ENCODE peak calls at places on chromosome 6, in four cellular contexts. X is WTC11, T is H1, K is SK-N-SH. D is an unnamed sample.

GRCh38 chr6:18186033-18186432 is 30.8 kb downstream of the KDM1B start:
- DNase-seq in K (no peak), X (no peak), T (no peak), D (no peak)

GRCh38 chr6:158879180-158879579 is 60.0 kb upstream of the EZR start:
- DNase-seq in T (no peak), K (no peak), X (no peak), D (no peak)

GRCh38 chr6:169868458-169868857 is 117.0 kb downstream of the ERMARD start:
- DNase-seq in X (no peak), K (no peak), T (peak; percentile 41), D (no peak)

GRCh38 chr6:105326838-105327745 is 75.8 kb downstream of the PREP start:
- DNase-seq in T (no peak), X (no peak), K (no peak), D (no peak)

GRCh38 chr6:108029226-108029921 is 45.2 kb downstream of the OSTM1 start:
- DNase-seq in T (no peak), K (peak; percentile 16), X (no peak), D (no peak)

GRCh38 chr6:1872649-1873131 is 263.0 kb downstream of the FOXC1 start:
- DNase-seq in K (peak; percentile 52), T (no peak), X (peak; percentile 33), D (no peak)

GRCh38 chr6:166004491-166005275 is 163.0 kb downstream of the TBXT start:
- DNase-seq in K (no peak), T (no peak), X (no peak), D (no peak)

GRCh38 chr6:38404355-38404754 is 235.4 kb downstream of the BTBD9 start:
- DNase-seq in X (no peak), K (no peak), T (no peak), D (no peak)

GRCh38 chr6:3385660-3386151 is 71.1 kb downstream of the SLC22A23 start:
- DNase-seq in X (no peak), K (no peak), T (no peak), D (no peak)

GRCh38 chr6:149235130-149235561 is 82.4 kb upstream of the TAB2 start:
- DNase-seq in T (no peak), K (no peak), X (no peak), D (no peak)

GRCh38 chr6:95489185-95489863 is 88.0 kb upstream of the MANEA start:
- DNase-seq in K (no peak), X (no peak), T (no peak), D (no peak)

GRCh38 chr6:31969712-31970603 is 2.0 kb downstream of the DXO start:
- DNase-seq in T (no peak), X (no peak), K (no peak), D (peak; percentile 87)

GRCh38 chr6:135506270-135506997 is 8.9 kb upstream of the AHI1 start:
- DNase-seq in X (no peak), T (no peak), K (peak; percentile 25), D (peak; percentile 55)

GRCh38 chr6:141675957-141676356 is 456.8 kb upstream of the GJE1 start:
- DNase-seq in T (no peak), K (no peak), X (no peak), D (no peak)

GRCh38 chr6:141682391-141682790 is 450.3 kb upstream of the GJE1 start:
- DNase-seq in X (no peak), T (no peak), K (no peak), D (no peak)

DNA sequence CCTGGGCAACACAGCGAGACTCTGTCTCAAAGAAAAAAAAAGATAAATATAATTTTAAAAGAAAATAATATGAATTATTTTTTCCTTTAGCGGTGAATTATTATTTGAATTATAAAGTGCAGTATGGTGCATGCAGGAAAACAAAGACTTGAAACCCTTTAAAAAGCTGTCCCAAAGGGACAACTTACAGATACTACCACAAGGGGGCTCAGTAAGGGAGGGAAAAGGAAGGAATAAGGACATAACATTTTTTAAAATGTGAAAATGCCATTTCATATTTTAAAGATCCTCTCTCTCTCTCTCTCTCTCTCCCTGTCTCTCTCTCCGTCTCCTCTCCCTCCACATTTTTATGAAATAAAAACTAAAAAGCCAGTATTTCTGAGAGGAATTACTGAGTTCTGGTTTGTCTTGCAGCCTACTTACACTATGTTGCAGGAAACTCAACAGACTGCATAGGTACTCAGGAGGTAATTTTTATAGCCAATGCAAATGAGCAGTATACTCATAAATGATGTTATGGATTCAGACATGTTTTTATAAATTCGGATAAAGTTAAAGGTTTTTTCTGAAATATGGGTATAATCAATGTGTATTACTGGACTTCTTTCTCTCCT is 455.0 kb upstream of the GJE1 start:
- DNase-seq in K (peak; percentile 4), T (no peak), X (no peak), D (no peak)
- TF ChIP-seq TEAD4 in K (no peak), T (no peak), X (no peak), D (no peak)

DNA sequence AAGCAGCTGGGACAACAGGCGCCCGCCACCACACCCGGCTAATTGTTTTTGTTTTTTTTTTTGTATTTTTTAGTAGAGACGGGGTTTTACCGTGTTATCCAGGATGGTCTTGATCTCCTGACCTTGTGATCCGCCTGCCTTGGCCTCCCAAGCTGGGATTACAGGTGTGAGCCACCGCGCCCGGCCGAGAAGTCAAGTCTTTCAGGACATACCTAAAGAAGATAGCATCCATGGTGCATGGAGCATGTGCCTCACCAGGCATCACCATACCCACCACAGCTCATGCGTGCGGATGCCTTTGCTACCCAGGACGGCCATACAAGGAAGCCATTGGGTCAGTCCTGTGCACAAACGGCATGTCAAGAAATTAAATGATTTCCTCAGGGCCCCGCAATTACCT is 60.8 kb downstream of the DACT2 start:
- DNase-seq in T (no peak), K (no peak), X (no peak), D (no peak)
- TF ChIP-seq TEAD4 in T (no peak), K (no peak), X (no peak), D (no peak)

GRCh38 chr6:11439017-11439420 is 98.5 kb upstream of the TMEM170B start:
- DNase-seq in K (no peak), X (no peak), T (no peak), D (no peak)
- TF ChIP-seq TEAD4 in K (no peak), X (no peak), T (no peak), D (no peak)

GRCh38 chr6:40341726-40342125 is 245.4 kb downstream of the LRFN2 start:
- DNase-seq in K (no peak), X (no peak), T (no peak), D (no peak)
- TF ChIP-seq TEAD4 in K (no peak), X (no peak), T (no peak), D (no peak)

DNA sequence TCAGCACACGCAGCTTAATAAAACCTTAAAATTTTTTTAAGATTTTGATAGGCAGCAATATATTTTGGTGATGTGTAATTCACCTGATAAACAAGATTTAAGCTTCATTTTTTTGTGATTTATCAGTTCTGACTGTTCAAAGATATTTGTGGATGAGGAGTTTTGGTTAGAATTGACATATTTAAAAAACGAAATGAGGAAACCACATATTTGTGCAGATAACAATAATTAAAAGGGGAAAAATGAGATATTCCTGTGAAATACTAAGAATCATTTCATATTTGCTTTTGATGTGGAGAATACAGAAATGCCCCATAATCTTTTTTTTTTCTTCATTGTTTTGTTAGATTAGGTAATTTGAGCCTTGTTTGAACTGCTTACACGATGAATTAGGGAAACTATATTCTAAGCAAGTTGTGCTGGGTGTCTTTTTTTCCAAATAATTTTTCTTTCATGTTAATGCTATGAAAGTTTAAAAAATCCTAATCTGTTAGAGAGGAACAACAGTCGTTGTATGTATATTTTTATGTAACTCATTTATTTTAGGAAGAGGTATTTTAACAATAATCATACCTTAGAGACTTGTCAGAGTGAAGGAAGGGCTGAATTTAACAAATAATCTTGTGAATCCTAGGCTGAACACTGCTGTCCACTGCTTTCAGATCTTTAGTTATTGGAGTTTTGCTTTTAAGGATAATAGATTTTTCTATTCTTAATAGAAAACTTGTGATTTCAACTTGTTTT is 4.0 kb downstream of the ARID1B start:
- DNase-seq in X (no peak), K (no peak), T (no peak), D (no peak)
- TF ChIP-seq TEAD4 in X (no peak), K (no peak), T (no peak), D (no peak)

GRCh38 chr6:69693749-69694148 is 103.1 kb downstream of the LMBRD1 start:
- DNase-seq in T (no peak), K (no peak), X (no peak), D (no peak)
- TF ChIP-seq TEAD4 in T (no peak), K (no peak), X (no peak), D (no peak)

GRCh38 chr6:26743157-26743821 is 83.7 kb upstream of the ZNF322 start:
- DNase-seq in X (peak; percentile 72), T (peak; percentile 80), K (peak; percentile 45), D (peak; percentile 79)

GRCh38 chr6:26739811-26740210 is 80.3 kb upstream of the ZNF322 start:
- DNase-seq in K (no peak), T (peak; percentile 33), X (no peak), D (no peak)

GRCh38 chr6:26743941-26744699 is 84.6 kb upstream of the ZNF322 start:
- DNase-seq in T (peak; percentile 60), X (peak; percentile 23), K (peak; percentile 10), D (peak; percentile 9)
- TF ChIP-seq TEAD4 in T (no peak), X (no peak), K (no peak), D (no peak)

GRCh38 chr6:106379951-106380350 is 19.4 kb downstream of the CRYBG1 start:
- DNase-seq in T (no peak), X (no peak), K (no peak), D (no peak)

GRCh38 chr6:106381871-106382270 is 21.4 kb downstream of the CRYBG1 start:
- DNase-seq in T (no peak), K (no peak), X (no peak), D (no peak)

GRCh38 chr6:106381223-106381622 is 20.7 kb downstream of the CRYBG1 start:
- DNase-seq in X (no peak), K (no peak), T (no peak), D (no peak)

GRCh38 chr6:106383573-106383972 is 23.1 kb downstream of the CRYBG1 start:
- DNase-seq in T (no peak), K (no peak), X (no peak), D (no peak)

GRCh38 chr6:106380407-106380806 is 19.9 kb downstream of the CRYBG1 start:
- DNase-seq in X (no peak), T (no peak), K (no peak), D (no peak)
- TF ChIP-seq TEAD4 in X (no peak), T (no peak), K (no peak), D (no peak)

GRCh38 chr6:110250838-110251237 is 70.6 kb downstream of the CDC40 start:
- DNase-seq in K (no peak), X (no peak), T (no peak), D (peak; percentile 7)

GRCh38 chr6:110250058-110250457 is 69.8 kb downstream of the CDC40 start:
- DNase-seq in T (no peak), X (no peak), K (no peak), D (no peak)

GRCh38 chr6:110256366-110256765 is 76.1 kb downstream of the CDC40 start:
- DNase-seq in X (no peak), K (no peak), T (no peak), D (no peak)

DNA sequence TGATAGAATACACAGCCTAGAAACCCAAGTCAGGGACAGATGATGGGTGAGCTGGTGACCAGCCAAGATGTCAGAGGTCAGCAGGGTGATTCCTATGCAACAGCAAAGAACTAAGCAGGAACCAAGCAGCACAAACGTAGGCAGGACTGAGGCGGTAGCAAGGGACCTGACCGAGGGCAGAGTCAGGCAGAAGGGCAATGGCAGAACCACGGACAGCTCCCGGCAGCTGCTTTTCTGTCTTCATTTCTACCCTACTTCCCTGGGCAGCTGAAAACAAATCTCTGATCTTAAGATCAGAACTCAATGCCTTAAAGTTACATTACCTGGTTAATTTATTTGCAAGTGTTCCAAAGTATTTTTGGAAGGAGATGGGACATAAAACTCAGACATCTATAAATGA is 75.1 kb downstream of the CDC40 start:
- DNase-seq in T (peak; percentile 77), X (peak; percentile 63), K (no peak), D (no peak)
- TF ChIP-seq TEAD4 in T (no peak), X (peak; percentile 84), K (no peak), D (no peak)

D was measured in K562.